ENCODE peak calls at places on chromosomes 16 and 17, in nine cellular contexts. F is esophagus squamous epithelium, V is IMR-90, B is stomach, X is tibial nerve, J is breast epithelium, E is Peyer's patch, U is body of pancreas, P is GM12878. G is an unnamed sample.

GRCh38 chr17:73645050-73645871 is 1.0 kb upstream of the SDK2 start:
- DNase-seq in F (no peak), V (no peak), B (peak; percentile 25), X (no peak), J (no peak), E (peak; percentile 50), U (no peak), P (no peak), G (peak; percentile 73)

GRCh38 chr17:21129023-21129681 is 2.4 kb downstream of the DHRS7B start:
- DNase-seq in F (no peak), V (peak; percentile 67), B (no peak), X (no peak), J (no peak), E (no peak), U (no peak), P (no peak), G (no peak)

GRCh38 chr17:79843917-79844815 is 4.9 kb upstream of the CBX4 start:
- DNase-seq in F (no peak), V (peak; percentile 61), B (peak; percentile 70), X (no peak), J (no peak), E (peak; percentile 68), U (peak; percentile 70), P (no peak), G (peak; percentile 85)

GRCh38 chr16:17340804-17341203 is 130.0 kb downstream of the XYLT1 start:
- DNase-seq in F (no peak), V (no peak), B (no peak), X (no peak), J (no peak), E (no peak), U (no peak), P (no peak), G (no peak)

GRCh38 chr17:31834448-31834847 is 24.6 kb downstream of the COPRS start:
- DNase-seq in F (no peak), V (no peak), B (no peak), X (no peak), J (no peak), E (peak; percentile 58), U (no peak), P (peak; percentile 46), G (no peak)

GRCh38 chr16:4280625-4281024 is 7.8 kb upstream of the TFAP4 start:
- DNase-seq in F (no peak), V (no peak), B (no peak), X (no peak), J (no peak), E (no peak), U (no peak), P (no peak), G (no peak)

GRCh38 chr16:57862698-57863433 is 60.6 kb upstream of the KIFC3 start:
- DNase-seq in F (no peak), V (no peak), B (no peak), X (no peak), J (no peak), E (peak; percentile 80), U (no peak), P (no peak), G (no peak)

GRCh38 chr17:40598021-40598927 is 33.0 kb upstream of the CCR7 start:
- DNase-seq in F (no peak), V (no peak), B (no peak), X (no peak), J (no peak), E (peak; percentile 64), U (no peak), P (no peak), G (no peak)

GRCh38 chr16:84617068-84617630 is 729 bp downstream of the COTL1 start:
- DNase-seq in F (no peak), V (no peak), B (peak; percentile 45), X (no peak), J (no peak), E (peak; percentile 75), U (peak; percentile 37), P (no peak), G (no peak)

GRCh38 chr17:9241371-9241712 is 220.0 kb downstream of the NTN1 start:
- DNase-seq in F (no peak), V (no peak), B (peak; percentile 28), X (no peak), J (peak; percentile 35), E (no peak), U (no peak), P (no peak), G (peak; percentile 68)

GRCh38 chr16:87465306-87465705 is 27.5 kb downstream of the ZCCHC14 start:
- DNase-seq in F (peak; percentile 21), V (peak; percentile 82), B (peak; percentile 90), X (peak; percentile 79), J (peak; percentile 65), E (peak; percentile 80), U (peak; percentile 82), P (no peak), G (peak; percentile 73)

GRCh38 chr17:44673893-44674292 is 15.7 kb downstream of the CCDC43 start:
- DNase-seq in F (no peak), V (peak; percentile 4), B (no peak), X (no peak), J (no peak), E (no peak), U (no peak), P (no peak), G (no peak)

GRCh38 chr16:79600636-79601091 is at the start of gene MAF:
- DNase-seq in F (peak; percentile 68), V (peak; percentile 24), B (peak; percentile 95), X (peak; percentile 88), J (peak; percentile 92), E (peak; percentile 97), U (peak; percentile 82), P (no peak), G (peak; percentile 91)
- TF ChIP-seq POLR2A in F (peak; percentile 85), V (no peak), B (peak; percentile 38), X (peak; percentile 50), J (no peak), E (peak; percentile 90), U (peak; percentile 75), P (no peak), G (no peak)

GRCh38 chr17:63786117-63786516 is 12.1 kb downstream of the DDX42 start:
- DNase-seq in F (no peak), V (no peak), B (no peak), X (no peak), J (no peak), E (no peak), U (no peak), P (no peak), G (no peak)

GRCh38 chr17:63785556-63785955 is 11.6 kb downstream of the DDX42 start:
- DNase-seq in F (no peak), V (peak; percentile 78), B (no peak), X (no peak), J (no peak), E (no peak), U (no peak), P (no peak), G (no peak)

GRCh38 chr17:63783522-63783921 is 9.6 kb downstream of the DDX42 start:
- DNase-seq in F (no peak), V (no peak), B (no peak), X (no peak), J (no peak), E (no peak), U (no peak), P (no peak), G (no peak)

GRCh38 chr17:63780507-63780906 is 6.5 kb downstream of the DDX42 start:
- DNase-seq in F (no peak), V (peak; percentile 38), B (peak; percentile 41), X (no peak), J (no peak), E (no peak), U (peak; percentile 36), P (no peak), G (no peak)

GRCh38 chr17:63780928-63781327 is 7.0 kb downstream of the DDX42 start:
- DNase-seq in F (no peak), V (no peak), B (no peak), X (no peak), J (no peak), E (no peak), U (no peak), P (no peak), G (no peak)
- H3K4me3 ChIP-seq in F (no peak overlapping the region), V (no peak overlapping the region), B (no peak overlapping the region), X (no peak overlapping the region), J (no peak overlapping the region), E (no peak overlapping the region), U (no peak overlapping the region), P (no peak overlapping the region), G (no peak overlapping the region)

GRCh38 chr17:7559307-7560171 is 989 bp downstream of the TNFSF13 start:
- DNase-seq in F (no peak), V (no peak), B (peak; percentile 79), X (no peak), J (peak; percentile 49), E (peak; percentile 66), U (peak; percentile 59), P (no peak), G (peak; percentile 48)
- TF ChIP-seq POLR2A in F (no peak), V (no peak), B (no peak), X (no peak), J (no peak), E (no peak), U (no peak), P (no peak), G (no peak)

DNA sequence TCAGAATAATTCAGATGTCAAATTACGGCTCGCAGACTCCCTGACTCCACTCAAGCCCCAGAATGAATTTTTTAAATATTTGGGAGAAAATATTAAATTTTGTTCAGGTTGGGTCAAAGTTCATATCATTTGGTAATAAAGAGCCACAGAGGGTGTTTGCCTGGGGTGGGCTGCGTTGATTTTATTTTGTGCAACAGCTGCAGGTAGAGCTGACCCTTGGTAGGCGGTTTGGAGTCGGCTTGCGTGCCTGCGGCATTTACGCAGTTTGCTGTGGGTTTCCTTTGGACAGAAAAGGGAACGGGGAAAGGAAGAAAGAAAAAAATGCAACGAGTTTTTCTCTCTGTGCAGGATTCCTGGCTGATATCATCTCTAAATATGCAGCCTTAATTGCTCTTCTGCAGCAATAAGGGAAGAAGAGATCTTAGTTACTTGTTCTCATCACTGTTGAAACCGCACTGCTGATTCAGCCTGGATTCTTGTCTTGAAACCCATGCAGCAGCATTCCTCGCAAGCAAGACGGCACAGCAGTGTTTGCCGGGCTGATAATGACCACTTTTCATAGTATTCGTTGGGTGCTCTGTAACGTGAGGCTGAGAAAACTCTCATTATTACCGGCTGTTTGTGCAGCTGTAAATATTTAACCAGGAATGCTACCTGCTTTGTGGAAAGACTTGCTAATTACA is 114.6 kb downstream of the IRX3 start:
- DNase-seq in F (no peak), V (peak; percentile 65), B (no peak), X (no peak), J (no peak), E (no peak), U (peak; percentile 41), P (no peak), G (no peak)
- H3K4me3 ChIP-seq in F (no peak overlapping the region), V (no peak overlapping the region), B (peak overlapping the region; percentile 6), X (no peak overlapping the region), J (no peak overlapping the region), E (no peak overlapping the region), U (no peak overlapping the region), P (no peak overlapping the region), G (no peak overlapping the region)

DNA sequence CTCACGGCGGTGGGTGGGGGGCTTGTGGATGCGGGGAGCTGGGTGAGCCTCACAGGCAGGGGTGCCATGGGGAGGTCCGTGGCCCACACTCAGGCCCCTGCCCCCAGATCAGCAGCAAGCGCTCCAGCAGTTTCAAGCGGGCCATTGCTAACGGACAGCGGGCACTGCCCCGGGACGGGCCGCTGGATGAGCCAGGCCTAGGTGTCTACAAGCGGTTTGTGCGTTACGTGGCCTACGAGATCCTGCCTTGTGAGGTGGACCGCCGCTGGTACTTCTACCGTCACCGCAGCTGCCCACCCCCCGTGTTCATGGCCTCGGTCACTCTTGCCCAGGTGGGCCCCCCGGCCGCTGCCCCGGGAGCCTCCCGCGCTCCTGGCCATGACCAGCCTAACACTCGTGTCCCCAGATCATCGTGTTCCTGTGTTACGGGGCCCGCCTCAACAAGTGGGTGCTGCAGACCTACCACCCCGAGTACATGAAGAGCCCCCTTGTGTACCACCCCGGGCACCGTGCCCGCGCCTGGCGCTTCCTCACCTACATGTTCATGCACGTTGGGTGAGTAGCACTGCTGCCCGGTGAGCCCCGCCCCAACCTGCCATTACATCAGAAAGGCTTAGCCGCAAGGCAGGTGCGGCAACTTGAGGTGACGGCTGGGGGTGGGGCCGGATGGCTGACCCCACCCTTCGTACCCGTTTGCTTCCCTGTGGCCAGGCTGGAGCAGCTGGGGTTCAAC is 1.3 kb downstream of the RHBDL1 start:
- DNase-seq in F (no peak), V (no peak), B (peak; percentile 83), X (no peak), J (peak; percentile 74), E (peak; percentile 94), U (no peak), P (no peak), G (no peak)
- TF ChIP-seq POLR2A in F (no peak), V (no peak), B (no peak), X (no peak), J (no peak), E (no peak), U (no peak), P (no peak), G (no peak)

G was measured in ovary.